ENCODE peak calls at places on chromosomes 4 and X, in ten cellular contexts. M is astrocyte of the spinal cord; L is HFF-Myc; T is sigmoid colon; I is epithelial cell of esophagus; Z is ovary; E is endothelial cell of umbilical vein; W is Caco-2; V is CD8-positive, alpha-beta T cell; Y is left lung. D is an unnamed sample.

GRCh38 chr4:105088110-105088879 is 58.4 kb upstream of the TET2 start:
- DNase-seq in Y (no peak), W (no peak), V (no peak), M (peak), T (no peak), L (peak), E (peak), I (peak), Z (no peak), D (peak)

GRCh38 chr4:93467484-93468155 is 360.9 kb upstream of the ATOH1 start:
- DNase-seq in V (no peak), L (no peak), M (no peak), T (no peak), W (no peak), Z (no peak), E (no peak), I (peak), Y (no peak), D (no peak)

GRCh38 chr4:113445286-113445685 is 316.3 kb downstream of the CAMK2D start:
- DNase-seq in Z (peak), M (peak), L (peak), W (no peak), I (peak), E (peak), Y (peak), V (no peak), T (peak), D (peak)

GRCh38 chr4:173538903-173539445 is 8.9 kb upstream of the HAND2 start:
- DNase-seq in L (no peak), T (peak), W (no peak), E (no peak), Z (no peak), I (no peak), M (no peak), V (no peak), Y (no peak), D (no peak)

GRCh38 chrX:48685416-48685815 is 1.8 kb downstream of the WAS start:
- DNase-seq in Z (no peak), I (no peak), L (no peak), V (no peak), Y (no peak), E (no peak), T (no peak), W (no peak), M (no peak), D (no peak)

GRCh38 chr4:122710434-122711308 is 21.8 kb upstream of the BBS12 start:
- DNase-seq in V (no peak), W (no peak), I (peak), L (peak), Z (no peak), T (no peak), E (peak), Y (no peak), M (peak), D (no peak)

GRCh38 chr4:102575369-102576129 is 74.4 kb downstream of the NFKB1 start:
- DNase-seq in V (no peak), T (no peak), E (no peak), W (no peak), Z (no peak), I (no peak), Y (no peak), L (no peak), M (peak), D (no peak)

GRCh38 chr4:21211836-21212235 is 511.6 kb downstream of the PACRGL start:
- DNase-seq in I (no peak), W (no peak), M (no peak), Z (no peak), L (no peak), V (no peak), T (no peak), Y (no peak), E (no peak), D (no peak)

GRCh38 chr4:15034071-15034764 is 31.9 kb downstream of the CPEB2 start:
- DNase-seq in L (peak), W (no peak), V (no peak), M (no peak), Y (no peak), Z (no peak), I (peak), E (peak), T (no peak), D (peak)

GRCh38 chr4:10074767-10075105 is 41.9 kb downstream of the WDR1 start:
- DNase-seq in V (no peak), E (peak), W (peak), Y (no peak), M (peak), L (peak), Z (no peak), I (peak), T (peak), D (no peak)

GRCh38 chrX:3066555-3066954 is 25.3 kb downstream of the ARSF start:
- DNase-seq in M (no peak), Y (no peak), W (no peak), V (no peak), Z (no peak), E (no peak), I (peak), T (no peak), L (no peak), D (no peak)

GRCh38 chrX:86047174-86047991 is at the start of gene CHM:
- DNase-seq in W (peak), M (peak), E (peak), V (peak), I (peak), T (peak), Y (peak), L (peak), Z (peak), D (peak)

GRCh38 chrX:2714551-2714950 is 23.5 kb downstream of the CD99 start:
- DNase-seq in W (no peak), Z (no peak), M (no peak), V (no peak), L (no peak), I (no peak), T (peak), Y (no peak), E (no peak), D (no peak)

GRCh38 chr4:64158648-64159326 is 250.5 kb downstream of the TECRL start:
- DNase-seq in M (peak), I (peak), W (peak), Y (no peak), T (no peak), E (peak), Z (peak), V (no peak), L (peak), D (no peak)

GRCh38 chr4:38131371-38132139 is 171.4 kb downstream of the PTTG2 start:
- DNase-seq in I (peak), W (no peak), Z (no peak), E (peak), L (no peak), Y (no peak), T (no peak), V (peak), M (peak), D (no peak)

GRCh38 chr4:113094802-113095201 is 45.3 kb downstream of the ANK2 start:
- DNase-seq in T (no peak), Z (no peak), W (peak), M (peak), I (peak), Y (no peak), E (no peak), V (no peak), L (no peak), D (peak)

GRCh38 chrX:13059676-13060499 is 15.5 kb upstream of the FAM9C start:
- DNase-seq in I (no peak), T (no peak), W (peak), Y (no peak), L (no peak), V (no peak), M (no peak), Z (no peak), E (peak), D (no peak)

GRCh38 chrX:132956421-132957210 is 1.8 kb downstream of the HS6ST2 start:
- DNase-seq in T (no peak), L (no peak), E (no peak), V (no peak), W (no peak), Z (peak), M (no peak), I (no peak), Y (no peak), D (no peak)

GRCh38 chr4:119099227-119099910 is 36.3 kb upstream of the MYOZ2 start:
- DNase-seq in I (no peak), T (no peak), L (peak), W (no peak), Z (no peak), V (no peak), M (peak), E (no peak), Y (no peak), D (peak)

GRCh38 chr4:101346562-101347266 is 612 bp downstream of the PPP3CA start:
- DNase-seq in Y (peak), M (peak), T (peak), L (no peak), W (peak), Z (peak), I (peak), V (peak), E (peak), D (no peak)

GRCh38 chr4:152266831-152267480 is 268.9 kb downstream of the FBXW7 start:
- DNase-seq in T (no peak), Y (no peak), L (no peak), Z (no peak), W (no peak), I (no peak), E (no peak), V (no peak), M (no peak), D (no peak)

GRCh38 chr4:91111556-91111955 is 984.4 kb downstream of the CCSER1 start:
- DNase-seq in M (no peak), Y (no peak), Z (no peak), E (no peak), V (no peak), T (no peak), W (no peak), I (no peak), L (no peak), D (no peak)

GRCh38 chr4:81970454-81970853 is 403.3 kb downstream of the HNRNPD start:
- DNase-seq in V (no peak), T (no peak), I (no peak), M (no peak), W (no peak), E (no peak), Z (no peak), Y (no peak), L (no peak), D (no peak)

GRCh38 chr4:88356771-88357170 is 21.9 kb upstream of the HERC6 start:
- DNase-seq in T (no peak), I (peak), M (no peak), E (no peak), V (no peak), Z (no peak), W (no peak), Y (no peak), L (no peak), D (no peak)

GRCh38 chr4:110231869-110232268 is 33.5 kb upstream of the ELOVL6 start:
- DNase-seq in Z (no peak), I (peak), T (no peak), Y (no peak), L (no peak), W (no peak), V (no peak), M (no peak), E (no peak), D (no peak)

GRCh38 chrX:79336869-79337815 is 30.0 kb downstream of the ITM2A start:
- DNase-seq in L (no peak), I (no peak), Y (no peak), Z (no peak), V (no peak), E (no peak), T (no peak), M (no peak), W (no peak), D (no peak)
- H3K4me3 ChIP-seq in L (no peak), I (no peak), Y (no peak), Z (no peak), V (peak), E (no peak), T (no peak), M (no peak), W (no peak), D (no peak)

DNA sequence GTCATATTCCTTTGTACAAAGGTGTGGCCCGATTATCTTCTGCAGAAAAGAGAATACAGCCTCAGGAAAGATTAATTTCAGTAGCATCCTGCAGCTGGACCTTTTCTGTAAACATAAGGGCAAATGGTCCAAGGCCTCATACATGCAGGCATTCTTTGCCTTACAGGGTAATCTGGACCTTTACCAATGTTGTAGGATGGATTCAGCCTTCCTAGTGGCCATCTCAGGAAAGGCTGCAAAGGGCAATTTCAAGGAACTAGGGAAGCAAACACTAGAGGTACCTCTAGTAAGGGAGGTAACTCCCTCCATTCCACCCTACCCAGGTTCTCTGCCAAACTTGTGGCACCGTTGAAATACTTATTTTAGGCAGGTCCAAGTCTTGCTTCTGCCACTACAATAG is 43.0 kb downstream of the UGT2B28 start:
- DNase-seq in Y (no peak), W (no peak), L (no peak), I (no peak), V (no peak), T (no peak), M (no peak), Z (no peak), E (no peak), D (no peak)
- TF ChIP-seq CTCF in Y (no peak), W (no peak), L (no peak), I (peak), V (no peak), T (no peak), M (no peak), Z (no peak), E (no peak), D (no peak)

DNA sequence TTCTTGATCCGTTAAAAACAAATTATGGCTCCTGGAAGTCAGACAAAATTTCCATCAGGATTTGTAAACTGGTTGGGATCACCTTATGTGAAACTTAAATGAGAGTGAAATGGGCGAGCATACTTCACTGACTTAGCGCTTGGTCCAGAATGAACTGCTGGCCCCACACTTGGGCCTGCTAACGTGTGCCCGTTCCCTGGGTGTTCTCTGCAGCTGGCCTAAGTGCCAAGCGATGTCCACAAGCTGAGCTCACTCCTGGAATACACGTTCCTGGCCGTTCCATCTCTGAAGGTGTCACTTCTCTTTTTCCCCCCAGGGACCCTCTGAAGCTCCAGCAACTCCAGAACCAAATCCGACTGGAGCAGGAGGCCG is 132.7 kb downstream of the CBR4 start:
- DNase-seq in Z (no peak), L (no peak), V (no peak), Y (no peak), T (peak), W (no peak), I (peak), E (no peak), M (no peak), D (no peak)
- H3K4me3 ChIP-seq in Z (peak), L (no peak), V (no peak), Y (peak), T (peak), W (no peak), I (peak), E (no peak), M (no peak), D (peak)

DNA sequence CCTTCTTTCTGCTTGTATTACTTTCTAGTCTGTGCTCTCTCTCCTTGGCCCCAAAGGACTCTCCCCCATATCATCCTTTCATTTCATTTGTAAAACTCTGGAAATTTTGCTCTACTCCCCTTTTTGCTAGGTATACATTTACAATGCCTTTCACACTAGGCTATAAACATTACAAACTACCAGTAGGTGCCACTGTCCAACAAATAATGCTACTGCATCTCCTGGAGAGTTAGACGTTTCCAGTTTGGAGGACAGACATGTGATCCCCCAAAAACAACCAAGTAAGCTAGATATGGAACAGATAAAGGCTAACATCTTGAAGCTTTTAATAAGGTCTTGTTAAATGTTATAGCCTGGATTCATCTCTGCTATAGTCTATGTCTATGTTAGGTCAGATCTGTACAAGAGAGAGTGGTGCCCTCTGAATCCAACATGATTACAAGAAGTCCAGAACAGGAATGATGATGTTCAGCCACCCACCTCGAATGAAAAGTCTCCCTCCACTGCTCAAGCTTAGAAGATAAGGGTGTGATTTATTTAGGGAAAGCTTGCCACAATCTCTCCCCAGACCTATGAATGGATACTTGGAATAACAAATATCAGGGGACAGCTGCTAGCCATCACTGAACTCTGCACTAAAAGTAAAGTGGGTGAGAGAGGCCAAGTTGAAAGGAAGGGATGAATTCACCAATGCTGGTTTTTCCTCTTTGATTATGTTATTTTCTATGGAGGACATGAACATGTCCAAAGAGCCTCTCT is 14.3 kb downstream of the CBR4 start:
- DNase-seq in Z (no peak), L (no peak), M (peak), T (no peak), E (peak), I (peak), W (peak), V (no peak), Y (no peak), D (no peak)
- TF ChIP-seq CTCF in Z (no peak), L (no peak), M (peak), T (no peak), E (no peak), I (peak), W (no peak), V (no peak), Y (no peak), D (peak)

GRCh38 chrX:107935200-107935599 is 47.0 kb downstream of the TEX13B start:
- DNase-seq in T (no peak), V (no peak), Z (no peak), I (peak), L (no peak), M (peak), E (peak), Y (no peak), W (no peak), D (no peak)
- H3K4me3 ChIP-seq in T (no peak), V (no peak), Z (no peak), I (peak), L (no peak), M (peak), E (no peak), Y (no peak), W (no peak), D (no peak)

DNA sequence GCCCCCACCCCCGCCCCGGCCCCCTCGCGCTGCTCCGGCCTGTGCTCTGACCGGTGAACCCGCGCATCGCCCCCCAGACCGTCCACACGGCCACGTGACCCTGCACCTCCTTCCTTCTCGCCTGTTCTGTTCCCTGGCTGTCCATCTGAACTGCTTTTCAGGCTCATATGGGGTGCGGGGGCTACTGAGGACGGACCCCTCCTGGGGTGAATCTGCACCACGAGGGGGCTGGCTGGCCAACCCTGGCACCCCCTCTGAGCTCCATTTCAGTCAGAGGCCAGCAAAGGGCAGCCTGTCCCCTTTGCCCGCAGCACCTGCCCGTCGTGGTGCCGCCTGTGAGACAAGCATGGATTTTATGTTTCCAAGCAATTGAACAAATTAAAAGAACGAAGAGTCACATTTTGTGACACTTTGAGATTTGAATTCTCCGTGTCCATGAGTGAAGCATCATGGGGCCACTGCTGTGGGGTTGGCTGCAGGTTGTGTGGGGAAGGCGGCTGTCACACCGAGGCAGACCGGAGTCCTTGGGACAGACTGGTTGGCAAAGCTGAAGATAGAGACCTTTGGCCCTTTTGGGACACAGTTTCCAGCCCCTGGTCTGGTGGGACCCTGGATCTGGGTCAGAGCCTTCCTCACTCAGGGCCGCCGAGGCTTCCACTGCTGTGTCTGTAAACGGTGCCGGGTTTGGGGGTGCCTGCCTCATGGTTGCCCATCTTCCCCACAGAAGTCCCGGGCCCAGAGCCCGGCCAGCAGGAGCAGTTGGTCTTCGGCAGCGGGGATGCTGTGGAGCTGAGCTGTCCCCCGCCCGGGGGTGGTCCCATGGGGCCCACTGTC is 5.7 kb downstream of the FGFR3 start:
- DNase-seq in V (no peak), W (no peak), Y (no peak), L (no peak), E (no peak), T (no peak), M (no peak), Z (no peak), I (no peak), D (no peak)
- TF ChIP-seq CTCF in V (no peak), W (no peak), Y (no peak), L (no peak), E (no peak), T (no peak), M (no peak), Z (no peak), I (no peak), D (no peak)

GRCh38 chr4:121477079-121477478 is 96.3 kb upstream of the QRFPR start:
- DNase-seq in Z (no peak), E (no peak), T (no peak), M (no peak), L (no peak), W (no peak), I (no peak), Y (no peak), V (no peak), D (no peak)

GRCh38 chr4:121477480-121477879 is 96.7 kb upstream of the QRFPR start:
- DNase-seq in T (no peak), V (no peak), Z (no peak), Y (no peak), E (no peak), M (no peak), W (no peak), L (no peak), I (no peak), D (no peak)

DNA sequence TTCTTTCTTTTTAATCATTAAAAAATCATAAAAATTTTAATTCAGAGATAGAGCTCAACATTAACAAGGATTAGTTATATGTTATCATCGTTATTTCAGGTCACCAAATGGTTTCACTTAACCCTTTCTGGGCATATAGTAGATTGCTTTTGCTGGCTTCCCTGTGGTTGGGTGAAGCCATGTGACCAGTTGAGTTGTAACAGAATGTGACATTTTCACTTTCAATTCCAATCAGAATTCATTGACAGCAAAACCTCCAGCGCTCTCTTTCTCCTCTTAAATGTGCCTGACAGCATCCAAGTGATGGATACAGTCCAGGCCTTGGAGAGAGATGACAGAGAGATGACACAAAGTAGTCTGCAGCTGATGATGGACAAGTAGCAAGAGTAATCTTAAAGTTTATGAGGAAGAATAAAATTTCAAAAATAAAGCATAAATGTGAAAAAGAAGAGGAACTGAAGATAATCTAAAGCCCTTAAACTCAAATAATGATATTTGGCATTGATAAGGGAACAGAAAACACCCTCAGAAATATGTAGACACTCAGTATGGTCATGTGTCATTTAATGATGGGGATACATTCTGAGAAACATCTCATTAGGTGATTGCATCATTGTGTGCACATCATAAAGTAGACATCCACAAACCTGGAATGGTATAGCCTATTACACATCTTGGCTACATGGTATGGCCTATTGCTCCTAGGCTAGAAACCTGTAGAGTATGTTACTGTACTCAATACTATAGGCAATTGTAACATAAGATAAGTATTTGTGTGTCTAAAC is 92.3 kb upstream of the QRFPR start:
- DNase-seq in M (no peak), Y (no peak), L (no peak), E (no peak), W (no peak), Z (no peak), T (no peak), I (no peak), V (no peak), D (no peak)
- H3K4me3 ChIP-seq in M (no peak), Y (no peak), L (no peak), E (no peak), W (no peak), Z (no peak), T (no peak), I (no peak), V (no peak), D (no peak)

GRCh38 chrX:73262991-73263390 is 48.3 kb upstream of the NAP1L2 start:
- DNase-seq in V (no peak), I (peak), Z (no peak), Y (no peak), W (peak), E (peak), M (no peak), L (no peak), T (no peak), D (no peak)
- TF ChIP-seq CTCF in V (no peak), I (peak), Z (no peak), Y (no peak), W (no peak), E (no peak), M (no peak), L (no peak), T (peak), D (no peak)